ENCODE peak calls at places on chromosomes 3 and 15, in four cellular contexts. P is K562, T is GM12878, A is SK-N-SH. Z is an unnamed sample.

GRCh38 chr15:78605201-78605600 is 15.6 kb downstream of the CHRNA3 start:
- DNase-seq in P (no peak), A (no peak), T (no peak), Z (no peak)

GRCh38 chr3:197908957-197909701 is 40.9 kb upstream of the RPL35A start:
- DNase-seq in T (no peak), P (no peak), A (no peak), Z (no peak)

GRCh38 chr3:37183375-37183831 is 9.0 kb upstream of the LRRFIP2 start:
- DNase-seq in P (no peak), T (no peak), A (no peak), Z (no peak)

GRCh38 chr3:134929976-134930375 is 134.9 kb downstream of the EPHB1 start:
- DNase-seq in P (no peak), A (no peak), T (peak), Z (no peak)

GRCh38 chr3:192892981-192893827 is 24.5 kb downstream of the MB21D2 start:
- DNase-seq in P (no peak), A (no peak), T (peak), Z (no peak)

GRCh38 chr3:196673632-196674031 is 34.1 kb downstream of the NRROS start:
- DNase-seq in T (no peak), P (no peak), A (no peak), Z (no peak)

GRCh38 chr3:46386206-46386605 is 15.5 kb downstream of the CCR5 start:
- DNase-seq in A (no peak), P (no peak), T (no peak), Z (no peak)

GRCh38 chr15:91706366-91707032 is 147.0 kb upstream of the SLCO3A1 start:
- DNase-seq in A (peak), P (peak), T (peak), Z (peak)

GRCh38 chr15:82750831-82751181 is 41.1 kb upstream of the AP3B2 start:
- DNase-seq in A (peak), P (peak), T (peak), Z (no peak)

GRCh38 chr3:183591881-183592521 is 36.5 kb upstream of the KLHL6 start:
- DNase-seq in P (peak), A (no peak), T (peak), Z (no peak)

GRCh38 chr3:113136071-113136470 is 75.3 kb upstream of the BOC start:
- DNase-seq in T (no peak), P (no peak), A (no peak), Z (no peak)

GRCh38 chr3:27590437-27591320 is 106.5 kb upstream of the SLC4A7 start:
- DNase-seq in T (no peak), P (no peak), A (no peak), Z (no peak)

GRCh38 chr3:141243295-141243707 is 11.7 kb downstream of the PXYLP1 start:
- DNase-seq in T (no peak), A (no peak), P (peak), Z (no peak)

GRCh38 chr15:74780983-74781672 is 752 bp upstream of the CSK start:
- DNase-seq in A (no peak), T (no peak), P (no peak), Z (no peak)

GRCh38 chr3:99319450-99319849 is 318.9 kb upstream of the COL8A1 start:
- DNase-seq in P (no peak), T (no peak), A (no peak), Z (no peak)

GRCh38 chr15:34360298-34360697 is 6.7 kb downstream of the LPCAT4 start:
- DNase-seq in T (no peak), A (no peak), P (no peak), Z (no peak)
- TF ChIP-seq EP300 in T (no peak), A (no peak), P (no peak), Z (no peak)

DNA sequence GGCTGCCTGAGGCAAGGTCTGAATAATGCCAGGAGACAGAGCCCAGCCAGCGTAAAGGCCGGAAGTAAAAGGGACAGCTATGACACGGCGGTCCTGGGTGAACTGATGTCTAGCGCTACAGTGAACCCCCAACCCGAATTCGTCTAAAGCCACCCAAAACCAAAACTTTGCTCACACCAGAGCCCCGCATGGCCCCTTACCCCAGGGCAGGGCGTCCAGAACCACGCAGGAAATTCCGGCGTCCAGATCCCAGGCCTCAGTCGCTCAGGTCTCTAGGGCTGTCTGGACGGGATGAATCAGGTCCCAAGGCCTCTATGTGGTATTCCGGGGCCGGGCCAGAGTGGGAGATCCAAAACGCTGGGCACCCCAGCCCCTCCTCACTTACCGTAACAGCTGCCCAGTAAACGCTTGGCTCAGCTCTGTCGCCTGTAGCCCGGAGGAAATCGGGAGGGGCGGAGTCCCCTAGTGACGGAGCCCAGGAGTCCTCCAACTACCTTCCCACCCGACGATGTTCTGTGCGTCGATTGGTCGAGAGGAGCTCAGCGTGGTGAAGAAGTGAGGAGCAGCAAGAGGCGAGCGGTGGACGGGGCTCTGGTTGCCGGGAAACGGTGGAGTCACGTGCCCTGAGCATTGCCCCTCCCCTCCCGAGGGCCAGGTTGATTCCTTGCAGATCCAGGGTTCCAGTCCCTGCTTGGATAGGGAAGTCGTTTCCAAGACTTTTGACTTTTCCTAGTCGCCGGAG is at the start of gene CCDC32:
- DNase-seq in A (peak), P (peak), T (peak), Z (peak)
- TF ChIP-seq SMC3 in A (no peak), P (no peak), T (no peak), Z (no peak)

GRCh38 chr3:11455977-11456376 is 183.8 kb downstream of the ATG7 start:
- DNase-seq in P (no peak), T (no peak), A (no peak), Z (no peak)
- TF ChIP-seq SIN3A in P (no peak), T (no peak), A (no peak), Z (no peak)

GRCh38 chr15:43975326-43975725 is 148.5 kb downstream of the WDR76 start:
- DNase-seq in T (no peak), P (no peak), A (no peak), Z (no peak)

GRCh38 chr15:43969802-43970375 is 143.1 kb downstream of the WDR76 start:
- DNase-seq in A (no peak), T (no peak), P (no peak), Z (no peak)

GRCh38 chr15:43977072-43977884 is 150.5 kb downstream of the WDR76 start:
- DNase-seq in T (peak), A (no peak), P (no peak), Z (peak)

GRCh38 chr15:43975750-43976149 is 148.9 kb downstream of the WDR76 start:
- DNase-seq in P (no peak), T (no peak), A (no peak), Z (no peak)

DNA sequence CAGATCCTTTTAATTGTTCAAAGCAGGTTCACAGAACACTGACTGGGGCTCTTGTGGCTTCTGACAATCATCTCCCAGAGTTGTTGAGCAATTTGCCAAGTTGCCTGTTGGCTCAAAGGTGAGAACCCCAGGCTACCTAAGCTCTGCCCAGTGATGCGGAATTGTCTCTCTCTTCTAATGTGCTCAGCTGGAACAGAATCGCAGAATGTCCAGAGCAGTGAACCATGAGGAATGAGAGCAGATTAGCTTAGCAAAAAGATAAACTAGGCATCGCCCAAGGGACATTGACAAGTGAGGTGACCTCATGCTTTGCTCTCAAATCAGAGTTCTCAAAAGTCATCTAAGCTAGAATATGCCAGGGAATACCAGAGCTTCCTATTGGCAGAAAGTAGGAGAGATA is 148.1 kb downstream of the WDR76 start:
- DNase-seq in T (peak), A (no peak), P (no peak), Z (peak)
- TF ChIP-seq EP300 in T (no peak), A (no peak), P (no peak), Z (no peak)

GRCh38 chr3:190811775-190812480 is 50.6 kb downstream of the GMNC start:
- DNase-seq in P (peak), T (no peak), A (peak), Z (peak)

GRCh38 chr3:190809351-190809750 is 53.1 kb downstream of the GMNC start:
- DNase-seq in T (no peak), A (no peak), P (no peak), Z (no peak)

GRCh38 chr3:190810957-190811356 is 51.5 kb downstream of the GMNC start:
- DNase-seq in T (no peak), A (no peak), P (no peak), Z (no peak)

DNA sequence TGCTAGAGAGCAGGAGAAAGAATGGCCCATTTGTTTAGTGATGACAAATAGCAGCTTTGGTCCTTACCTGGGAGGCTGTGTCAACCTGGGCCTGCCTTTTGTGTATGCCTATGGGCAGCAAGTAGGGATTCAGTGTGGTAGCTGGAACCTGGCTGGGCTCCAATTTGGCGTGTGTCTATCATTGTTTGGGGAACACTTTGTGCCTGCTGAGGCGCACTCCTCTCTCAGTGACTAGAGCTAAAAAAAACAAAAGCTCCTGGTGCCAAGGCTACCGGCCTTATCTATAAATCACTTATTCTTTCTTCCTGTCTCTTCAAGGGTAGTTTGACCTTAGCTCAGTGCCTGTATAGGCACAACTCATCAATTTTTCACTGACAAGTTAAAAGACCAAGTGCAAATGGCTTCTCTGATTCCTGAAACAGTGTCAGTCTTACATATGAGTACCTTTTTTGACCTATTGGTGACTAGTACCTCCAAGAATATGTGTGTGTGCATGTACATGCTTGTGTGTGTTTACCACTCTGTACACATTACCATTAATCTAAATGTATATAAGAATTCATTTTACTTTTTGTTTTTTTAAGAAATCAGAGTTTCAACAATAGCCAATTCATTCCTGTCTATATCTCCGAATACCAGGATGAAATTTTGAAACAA is 54.6 kb downstream of the GMNC start:
- DNase-seq in P (no peak), A (no peak), T (no peak), Z (peak)
- TF ChIP-seq SMC3 in P (no peak), A (no peak), T (no peak), Z (no peak)

GRCh38 chr15:56460947-56461346 is 4.0 kb downstream of the MNS1 start:
- DNase-seq in A (no peak), P (no peak), T (no peak), Z (no peak)

GRCh38 chr15:56469484-56469883 is 4.5 kb upstream of the MNS1 start:
- DNase-seq in P (no peak), T (no peak), A (no peak), Z (peak)

GRCh38 chr15:56468271-56468912 is 3.5 kb upstream of the MNS1 start:
- DNase-seq in P (no peak), T (peak), A (no peak), Z (no peak)

GRCh38 chr15:56467626-56468025 is 2.7 kb upstream of the MNS1 start:
- DNase-seq in P (no peak), A (no peak), T (no peak), Z (no peak)

DNA sequence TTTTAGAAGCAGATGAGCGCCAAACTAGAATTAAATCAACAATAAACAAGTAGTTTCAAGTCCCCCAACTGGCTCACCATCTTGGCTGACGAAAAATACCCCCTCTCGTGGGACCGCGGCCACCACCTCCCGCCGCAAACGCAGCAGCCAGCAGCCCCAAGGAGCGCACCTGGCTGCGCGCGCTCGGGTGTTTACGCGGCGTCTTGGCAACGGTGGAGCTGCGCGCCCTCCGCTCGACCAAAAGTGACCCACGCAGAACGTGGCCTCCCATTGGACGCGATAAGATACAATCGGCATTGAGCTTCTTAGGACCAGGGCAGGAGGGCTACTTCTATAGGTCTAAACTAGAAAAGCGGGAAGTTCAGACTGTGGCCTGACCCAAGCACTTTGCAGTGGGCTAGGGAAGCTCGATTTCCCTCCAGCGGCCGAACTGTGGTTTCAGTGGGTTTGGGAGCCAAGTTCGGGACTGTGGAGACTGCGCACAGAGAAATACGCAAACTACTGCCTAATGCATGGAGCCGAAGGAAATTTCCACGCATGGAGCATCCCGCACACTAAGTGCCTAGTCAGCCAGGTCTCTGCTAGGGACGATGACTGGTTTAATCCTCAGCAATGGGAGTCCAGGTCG is at the start of gene MNS1:
- DNase-seq in T (peak), P (peak), A (peak), Z (peak)
- TF ChIP-seq SIN3A in T (peak), P (no peak), A (peak), Z (peak)

GRCh38 chr3:149535395-149535685 is 60.8 kb downstream of the TM4SF4 start:
- DNase-seq in A (no peak), T (no peak), P (no peak), Z (no peak)

GRCh38 chr3:149536429-149536828 is 61.9 kb downstream of the TM4SF4 start:
- DNase-seq in A (peak), P (no peak), T (no peak), Z (no peak)

GRCh38 chr3:149534082-149534481 is 59.6 kb downstream of the TM4SF4 start:
- DNase-seq in A (no peak), T (no peak), P (no peak), Z (no peak)

GRCh38 chr3:149532463-149533180 is 58.1 kb downstream of the TM4SF4 start:
- DNase-seq in T (no peak), A (no peak), P (no peak), Z (no peak)

GRCh38 chr3:149534671-149535394 is 60.3 kb downstream of the TM4SF4 start:
- DNase-seq in A (no peak), P (no peak), T (no peak), Z (no peak)
- TF ChIP-seq EP300 in A (no peak), P (no peak), T (no peak), Z (no peak)